ENCODE peak calls at places on chromosome 1, in six cellular contexts. Q, I, E, R, S and O are unnamed samples.

GRCh38 chr1:40267767-40268187 is 9.7 kb downstream of the ZMPSTE24 start:
- DNase-seq in Q (no peak), I (no peak), E (no peak), R (no peak), S (no peak), O (no peak)

GRCh38 chr1:109298666-109299086 is 8.1 kb downstream of the MYBPHL start:
- DNase-seq in Q (no peak), I (no peak), E (no peak), R (peak), S (no peak), O (no peak)

GRCh38 chr1:169999357-169999756 is 75.1 kb downstream of the KIFAP3 start:
- DNase-seq in Q (no peak), I (no peak), E (no peak), R (peak), S (no peak), O (no peak)

GRCh38 chr1:209485167-209485566 is 98.3 kb upstream of the CAMK1G start:
- DNase-seq in Q (no peak), I (no peak), E (no peak), R (peak), S (peak), O (peak)

GRCh38 chr1:99642053-99642452 is 3.9 kb upstream of the PALMD start:
- DNase-seq in Q (no peak), I (no peak), E (no peak), R (no peak), S (no peak), O (no peak)

GRCh38 chr1:156657971-156658319 is 16.0 kb downstream of the BCAN start:
- DNase-seq in Q (no peak), I (no peak), E (no peak), R (peak), S (no peak), O (no peak)

GRCh38 chr1:27071049-27071416 is 58.4 kb upstream of the TENT5B start:
- DNase-seq in Q (no peak), I (peak), E (no peak), R (no peak), S (no peak), O (no peak)

GRCh38 chr1:100316622-100317021 is 35.7 kb upstream of the CDC14A start:
- DNase-seq in Q (no peak), I (no peak), E (no peak), R (no peak), S (no peak), O (no peak)

GRCh38 chr1:7366955-7367665 is 404.0 kb upstream of the VAMP3 start:
- DNase-seq in Q (no peak), I (no peak), E (no peak), R (no peak), S (peak), O (peak)